ENCODE peak calls at places on chromosomes 6 and 20, in six cellular contexts. L, T, S, J, M and Z are unnamed samples.

GRCh38 chr6:106903299-106903698 is 71.2 kb downstream of the CD24 start:
- DNase-seq in T (no peak), L (no peak), M (no peak), J (no peak), S (no peak), Z (no peak)

GRCh38 chr6:137910424-137910834 is 43.4 kb downstream of the TNFAIP3 start:
- DNase-seq in M (no peak), L (no peak), J (no peak), T (no peak), S (no peak), Z (no peak)

GRCh38 chr6:15526129-15526764 is 136.6 kb downstream of the DTNBP1 start:
- DNase-seq in T (no peak), L (no peak), S (no peak), J (no peak), M (no peak), Z (no peak)

GRCh38 chr6:144661101-144661806 is 376.1 kb downstream of the UTRN start:
- DNase-seq in S (no peak), M (no peak), J (no peak), L (no peak), T (no peak), Z (no peak)

GRCh38 chr20:40255368-40255767 is 433.7 kb downstream of the MAFB start:
- DNase-seq in M (no peak), L (no peak), S (no peak), J (peak), T (no peak), Z (no peak)

GRCh38 chr6:100968934-100969333 is 87.8 kb upstream of the ASCC3 start:
- DNase-seq in L (no peak), J (no peak), M (no peak), T (no peak), S (peak), Z (no peak)

GRCh38 chr20:37364013-37364926 is 18.3 kb downstream of the SRC start:
- DNase-seq in M (no peak), S (peak), L (no peak), J (no peak), T (no peak), Z (peak)

GRCh38 chr6:13327691-13328075 is 654 bp downstream of the TBC1D7 start:
- DNase-seq in S (no peak), M (peak), J (no peak), L (no peak), T (no peak), Z (no peak)

GRCh38 chr6:14499804-14500203 is 382.2 kb downstream of the CD83 start:
- DNase-seq in J (peak), M (no peak), S (no peak), T (no peak), L (no peak), Z (no peak)

GRCh38 chr6:68638225-68638900 is 3.3 kb downstream of the ADGRB3 start:
- DNase-seq in L (no peak), S (peak), T (no peak), M (no peak), J (peak), Z (peak)

GRCh38 chr6:158687507-158687906 is 37.7 kb downstream of the SYTL3 start:
- DNase-seq in T (no peak), J (no peak), S (no peak), L (no peak), M (no peak), Z (peak)

GRCh38 chr6:25193147-25193864 is 85.9 kb upstream of the CARMIL1 start:
- DNase-seq in M (no peak), S (peak), T (no peak), L (no peak), J (peak), Z (peak)

GRCh38 chr20:63246490-63247284 is 7.6 kb downstream of the NKAIN4 start:
- DNase-seq in J (no peak), L (no peak), T (no peak), S (peak), M (no peak), Z (no peak)

GRCh38 chr6:93787841-93788240 is 368.5 kb upstream of the EPHA7 start:
- DNase-seq in L (no peak), J (peak), M (no peak), T (no peak), S (no peak), Z (no peak)

GRCh38 chr20:22560817-22561216 is 23.6 kb downstream of the FOXA2 start:
- DNase-seq in M (no peak), L (no peak), J (no peak), S (no peak), T (no peak), Z (no peak)

GRCh38 chr6:118996289-118996820 is 61.4 kb upstream of the MCM9 start:
- DNase-seq in T (no peak), L (no peak), J (no peak), M (no peak), S (no peak), Z (no peak)

GRCh38 chr6:44439270-44440045 is 52.0 kb downstream of the CDC5L start:
- DNase-seq in M (no peak), S (no peak), L (no peak), T (no peak), J (peak), Z (no peak)